ENCODE peak calls at places on chromosomes 16 and 17, in four cellular contexts. Z is caudate nucleus, O is aorta, Y is mammary epithelial cell. R is an unnamed sample.

GRCh38 chr17:18039535-18040286 is 503 bp downstream of the GID4 start:
- DNase-seq in Z (no peak), O (peak; percentile 67), Y (peak; percentile 41), R (no peak)

GRCh38 chr16:2896480-2897010 is 13.5 kb downstream of the FLYWCH2 start:
- DNase-seq in Z (no peak), O (peak; percentile 33), Y (no peak), R (no peak)

GRCh38 chr17:36942631-36943125 is 5.4 kb downstream of the LHX1 start:
- DNase-seq in Z (no peak), O (peak; percentile 45), Y (no peak), R (no peak)

GRCh38 chr16:83953796-83954576 is 946 bp downstream of the OSGIN1 start:
- DNase-seq in Z (no peak), O (no peak), Y (peak; percentile 49), R (peak; percentile 19)

GRCh38 chr16:68700120-68700519 is 37.0 kb upstream of the CDH1 start:
- DNase-seq in Z (no peak), O (no peak), Y (no peak), R (no peak)

GRCh38 chr16:84080378-84080777 is 36.4 kb downstream of the MBTPS1 start:
- DNase-seq in Z (no peak), O (no peak), Y (peak; percentile 33), R (no peak)

GRCh38 chr17:59365383-59365981 is 34.0 kb downstream of the YPEL2 start:
- DNase-seq in Z (peak; percentile 48), O (no peak), Y (no peak), R (no peak)

GRCh38 chr17:42676424-42677011 is at the start of gene PLEKHH3:
- DNase-seq in Z (no peak), O (no peak), Y (peak; percentile 45), R (no peak)

GRCh38 chr17:18954321-18954720 is 2.4 kb downstream of the SLC5A10 start:
- DNase-seq in Z (no peak), O (no peak), Y (no peak), R (no peak)

GRCh38 chr16:48810803-48811453 is 200.9 kb upstream of the N4BP1 start:
- DNase-seq in Z (no peak), O (no peak), Y (no peak), R (no peak)

GRCh38 chr17:59094921-59095530 is 11.7 kb downstream of the TRIM37 start:
- DNase-seq in Z (no peak), O (no peak), Y (no peak), R (no peak)

GRCh38 chr17:65466547-65466946 is 94.9 kb downstream of the AXIN2 start:
- DNase-seq in Z (no peak), O (no peak), Y (no peak), R (no peak)

GRCh38 chr17:5583426-5584382 is 605 bp downstream of the NLRP1 start:
- DNase-seq in Z (no peak), O (peak; percentile 79), Y (no peak), R (no peak)

GRCh38 chr17:50905460-50905803 is 39.3 kb upstream of the TOB1 start:
- DNase-seq in Z (no peak), O (no peak), Y (no peak), R (no peak)

GRCh38 chr16:77502448-77502847 is 67.6 kb upstream of the ADAMTS18 start:
- DNase-seq in Z (no peak), O (no peak), Y (no peak), R (no peak)

GRCh38 chr16:1770328-1771071 is 843 bp downstream of the NME3 start:
- DNase-seq in Z (peak; percentile 43), O (peak; percentile 85), Y (no peak), R (no peak)

GRCh38 chr17:5241861-5242671 is 7.4 kb upstream of the SCIMP start:
- DNase-seq in Z (no peak), O (no peak), Y (peak; percentile 40), R (no peak)

GRCh38 chr16:66135838-66136237 is 230.7 kb upstream of the CDH5 start:
- DNase-seq in Z (no peak), O (no peak), Y (no peak), R (no peak)

GRCh38 chr17:16085066-16085699 is 85.6 kb downstream of the TTC19 start:
- DNase-seq in Z (no peak), O (no peak), Y (peak; percentile 29), R (no peak)

GRCh38 chr16:89149386-89149785 is 22.2 kb upstream of the CDH15 start:
- DNase-seq in Z (no peak), O (no peak), Y (no peak), R (no peak)

GRCh38 chr17:44219636-44220210 is at the start of gene UBTF:
- DNase-seq in Z (peak; percentile 66), O (peak; percentile 86), Y (peak; percentile 19), R (no peak)

GRCh38 chr16:85963746-85964370 is 64.9 kb downstream of the IRF8 start:
- DNase-seq in Z (no peak), O (no peak), Y (no peak), R (no peak)

GRCh38 chr16:53507464-53508180 is 4.6 kb upstream of the AKTIP start:
- DNase-seq in Z (no peak), O (no peak), Y (no peak), R (no peak)

GRCh38 chr16:17301593-17302135 is 169.1 kb downstream of the XYLT1 start:
- DNase-seq in Z (no peak), O (no peak), Y (no peak), R (no peak)

GRCh38 chr17:75774988-75775668 is 9.5 kb upstream of the UNK start:
- DNase-seq in Z (no peak), O (no peak), Y (no peak), R (no peak)

GRCh38 chr16:3187798-3188674 is at the start of gene OR1F1:
- DNase-seq in Z (no peak), O (no peak), Y (peak; percentile 90), R (no peak)

GRCh38 chr16:31390504-31391043 is 2.6 kb upstream of the ITGAD start:
- DNase-seq in Z (no peak), O (no peak), Y (no peak), R (no peak)

GRCh38 chr17:38875477-38876080 is 5.7 kb downstream of the LASP1 start:
- DNase-seq in Z (no peak), O (no peak), Y (no peak), R (no peak)

GRCh38 chr17:6483507-6483906 is 39.3 kb downstream of the PIMREG start:
- DNase-seq in Z (no peak), O (no peak), Y (no peak), R (no peak)

GRCh38 chr16:12721841-12722467 is 81.7 kb downstream of the CPPED1 start:
- DNase-seq in Z (no peak), O (no peak), Y (no peak), R (no peak)

GRCh38 chr16:84299734-84300440 is 5.2 kb downstream of the WFDC1 start:
- DNase-seq in Z (no peak), O (no peak), Y (no peak), R (no peak)

GRCh38 chr17:27968206-27968732 is 74.2 kb upstream of the NLK start:
- DNase-seq in Z (peak; percentile 13), O (no peak), Y (no peak), R (no peak)

GRCh38 chr17:57609878-57610270 is 135.2 kb downstream of the CCDC182 start:
- DNase-seq in Z (no peak), O (no peak), Y (no peak), R (no peak)

GRCh38 chr16:72788269-72788809 is 259.6 kb downstream of the ZFHX3 start:
- DNase-seq in Z (no peak), O (no peak), Y (no peak), R (no peak)

GRCh38 chr16:72789465-72789864 is 258.5 kb downstream of the ZFHX3 start:
- DNase-seq in Z (no peak), O (no peak), Y (no peak), R (no peak)

GRCh38 chr16:72791786-72792185 is 256.1 kb downstream of the ZFHX3 start:
- DNase-seq in Z (no peak), O (no peak), Y (no peak), R (no peak)

GRCh38 chr16:72787519-72788268 is 260.2 kb downstream of the ZFHX3 start:
- DNase-seq in Z (peak; percentile 29), O (peak; percentile 89), Y (peak; percentile 82), R (peak; percentile 7)

DNA sequence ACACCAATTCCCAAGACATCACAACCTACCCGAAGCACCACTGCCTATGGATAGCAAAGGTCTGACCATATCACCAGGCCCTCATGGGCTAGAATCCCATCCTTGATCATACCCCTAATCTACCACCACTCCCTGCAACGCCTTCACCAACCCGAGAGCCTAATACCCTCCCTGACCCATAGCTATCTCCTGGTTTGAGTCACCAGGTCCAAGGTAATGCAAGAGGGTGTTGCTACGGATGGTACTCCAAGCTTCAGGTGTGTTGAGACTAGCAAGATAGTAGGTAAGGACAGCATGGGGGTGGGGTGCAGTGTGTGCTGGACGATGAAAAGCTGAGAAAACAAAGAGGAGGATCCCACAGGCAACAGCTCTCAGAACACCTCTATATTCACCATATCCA is 258.0 kb downstream of the ZFHX3 start:
- DNase-seq in Z (no peak), O (no peak), Y (no peak), R (no peak)
- H3K27ac ChIP-seq in Z (no peak overlapping the region), O (no peak overlapping the region), Y (no peak overlapping the region), R (no peak overlapping the region)

GRCh38 chr17:40818733-40819527 is 3.5 kb downstream of the KRT10 start:
- DNase-seq in Z (peak; percentile 77), O (peak; percentile 86), Y (peak; percentile 82), R (no peak)
- H3K27ac ChIP-seq in Z (peak overlapping the region; percentile 58), O (peak overlapping the region; percentile 57), Y (peak overlapping the region; percentile 83), R (peak overlapping the region; percentile 60)

DNA sequence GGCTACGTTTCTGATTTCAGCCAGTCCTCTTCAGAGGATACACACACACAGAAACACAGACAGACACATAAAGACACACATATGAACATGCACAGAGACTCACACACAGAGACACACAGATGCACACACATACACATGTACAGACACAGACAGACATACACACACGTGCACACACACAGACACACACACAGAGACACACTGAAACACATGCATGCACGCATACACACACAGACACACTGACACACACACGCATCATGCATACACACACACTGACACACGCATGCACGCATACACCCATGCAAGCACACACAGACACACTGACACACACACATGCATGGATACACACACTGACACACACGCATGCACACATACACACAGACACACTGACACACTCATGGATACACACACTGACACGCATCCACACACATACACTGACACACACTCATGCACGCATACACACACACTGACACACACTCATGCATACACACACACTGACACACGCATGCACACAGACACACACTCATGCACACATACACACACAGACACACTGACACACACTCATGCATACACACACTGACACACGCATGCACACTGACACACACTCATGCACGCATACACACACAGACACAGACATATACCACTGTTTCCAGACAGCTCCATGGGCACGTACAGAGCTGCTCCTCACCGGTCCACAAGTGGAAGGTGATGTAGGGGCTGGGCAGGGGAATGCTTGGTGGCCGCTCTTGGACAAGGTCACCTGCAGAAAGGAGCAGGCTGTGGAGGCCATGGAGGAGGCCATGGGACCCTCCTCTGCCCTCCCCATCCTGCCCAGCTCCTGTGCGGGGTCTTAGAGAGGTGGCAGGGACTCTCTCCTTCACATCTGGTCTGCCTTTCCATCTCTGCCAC is 30.1 kb upstream of the MFSD6L start:
- DNase-seq in Z (no peak), O (no peak), Y (no peak), R (no peak)
- H3K27ac ChIP-seq in Z (no peak overlapping the region), O (no peak overlapping the region), Y (no peak overlapping the region), R (no peak overlapping the region)

GRCh38 chr17:61414141-61414935 is 14.7 kb downstream of the TBX2 start:
- DNase-seq in Z (no peak), O (peak; percentile 64), Y (no peak), R (no peak)
- H3K27ac ChIP-seq in Z (no peak overlapping the region), O (no peak overlapping the region), Y (no peak overlapping the region), R (no peak overlapping the region)

R was measured in keratinocyte.